ENCODE peak calls at places on chromosome 11, in nine cellular contexts. Q, R, D, G, F, V, X, Y and B are unnamed samples. For H3K27me3, the result is how much of the 10 kb centered on the place peaks cover.

GRCh38 chr11:75919525-75919924 is 104.5 kb downstream of the UVRAG start:
- DNase-seq in F (no peak), G (no peak), D (no peak), Y (no peak), R (no peak), V (peak), X (no peak), Q (no peak), B (no peak)

GRCh38 chr11:1484061-1484671 is 2.4 kb downstream of the MOB2 start:
- DNase-seq in R (no peak), Y (no peak), Q (no peak), D (no peak), X (no peak), V (no peak), G (peak), F (peak), B (no peak)

GRCh38 chr11:27233654-27234042 is 129.4 kb downstream of the CCDC34 start:
- DNase-seq in R (no peak), V (no peak), Y (no peak), D (no peak), Q (no peak), F (no peak), X (no peak), G (no peak), B (no peak)

GRCh38 chr11:39459606-39460005 is 1999.8 kb downstream of the LRRC4C start:
- DNase-seq in Y (no peak), F (no peak), G (no peak), V (no peak), R (no peak), X (no peak), Q (no peak), D (no peak), B (no peak)

GRCh38 chr11:86103808-86104207 is 34.9 kb upstream of the PICALM start:
- DNase-seq in F (no peak), R (no peak), Q (no peak), Y (no peak), G (no peak), V (peak), D (peak), X (no peak), B (no peak)

GRCh38 chr11:120306519-120307242 is 18.4 kb upstream of the TLCD5 start:
- DNase-seq in G (no peak), Q (no peak), X (peak), R (no peak), V (peak), D (peak), F (no peak), Y (peak), B (no peak)

GRCh38 chr11:86671386-86672006 is 920 bp downstream of the ME3 start:
- DNase-seq in R (no peak), F (peak), Y (peak), X (no peak), V (no peak), G (peak), D (no peak), Q (no peak), B (no peak)

GRCh38 chr11:71325418-71326327 is 73.3 kb upstream of the SHANK2 start:
- DNase-seq in V (no peak), Y (no peak), D (peak), F (peak), R (no peak), X (no peak), G (peak), Q (no peak), B (no peak)

GRCh38 chr11:133343951-133344350 is 188.3 kb downstream of the OPCML start:
- DNase-seq in F (no peak), V (no peak), Q (no peak), Y (no peak), G (no peak), X (no peak), D (peak), R (no peak), B (no peak)

GRCh38 chr11:33027846-33028536 is 11.4 kb upstream of the TCP11L1 start:
- DNase-seq in G (no peak), R (no peak), Q (no peak), D (no peak), X (no peak), V (peak), F (no peak), Y (no peak), B (no peak)
- H3K4me3 ChIP-seq in G (no peak), R (no peak), Q (no peak), D (no peak), X (no peak), V (no peak), F (no peak), Y (no peak), B (no peak)

DNA sequence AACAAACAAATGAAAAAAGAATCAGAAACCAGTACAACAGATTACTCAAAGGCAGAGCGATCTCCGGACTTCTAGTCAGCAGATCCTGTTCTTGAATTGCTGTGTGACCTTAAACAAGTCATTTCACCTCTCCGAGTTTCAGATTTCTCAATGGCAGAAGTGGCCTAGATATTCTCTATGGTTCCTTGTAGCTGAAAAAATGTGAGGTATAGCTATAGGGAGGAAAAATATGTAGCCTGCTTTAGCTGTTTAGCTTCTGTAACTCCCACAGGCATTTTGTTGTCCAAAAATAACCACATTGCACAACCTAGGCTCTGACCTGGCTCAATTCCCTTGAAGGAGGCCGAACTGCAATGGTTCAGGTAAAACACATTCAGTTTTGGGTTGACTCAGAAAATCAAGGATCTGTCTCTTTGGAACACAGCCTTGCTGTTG is 100.7 kb downstream of the DBX1 start:
- DNase-seq in Y (no peak), Q (no peak), F (no peak), G (no peak), D (no peak), X (no peak), V (no peak), R (no peak), B (no peak)
- H3K27ac ChIP-seq in Y (peak), Q (no peak), F (no peak), G (no peak), D (peak), X (peak), V (no peak), R (no peak), B (no peak)

DNA sequence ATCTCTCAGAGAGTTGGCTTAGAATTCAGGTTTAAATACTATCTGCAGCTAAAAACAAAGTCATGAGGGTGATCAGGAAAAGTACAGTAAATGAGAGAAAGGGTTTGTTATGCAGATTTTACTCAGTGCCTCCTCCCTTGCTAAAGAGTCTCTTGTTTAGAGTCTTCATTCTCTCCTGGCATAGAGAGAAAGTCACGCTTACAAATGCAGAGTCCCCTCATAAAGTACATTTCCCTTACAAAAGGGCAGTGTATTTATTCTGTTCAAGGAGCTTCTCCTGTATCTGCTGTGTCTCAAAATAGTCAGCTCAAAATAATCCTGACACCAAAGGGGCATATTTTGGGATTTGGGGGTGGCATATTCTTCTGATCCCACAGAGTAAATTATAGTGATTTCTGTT is 102.8 kb downstream of the MTNR1B start:
- DNase-seq in F (no peak), Y (no peak), R (no peak), Q (no peak), V (no peak), D (no peak), G (no peak), X (no peak), B (no peak)
- H3K27me3 ChIP-seq in F (under half), Y (under half), R (under half), Q (under half), V (under half), D (under half), G (under half), X (under half), B (under half)

GRCh38 chr11:125948278-125949051 is 2.6 kb downstream of the VSIG10L2 start:
- DNase-seq in Y (no peak), F (no peak), G (no peak), V (no peak), R (no peak), D (no peak), X (no peak), Q (no peak), B (no peak)

GRCh38 chr11:125945797-125946520 is at the start of gene VSIG10L2:
- DNase-seq in F (no peak), D (no peak), R (no peak), Y (no peak), X (no peak), Q (no peak), V (no peak), G (peak), B (no peak)

GRCh38 chr11:125945011-125945796 is 640 bp upstream of the VSIG10L2 start:
- DNase-seq in V (no peak), D (no peak), Q (no peak), G (peak), X (no peak), R (no peak), F (no peak), Y (no peak), B (no peak)

GRCh38 chr11:125947419-125948277 is 1.8 kb downstream of the VSIG10L2 start:
- DNase-seq in V (no peak), Y (no peak), G (no peak), D (no peak), X (no peak), R (no peak), Q (no peak), F (no peak), B (no peak)

DNA sequence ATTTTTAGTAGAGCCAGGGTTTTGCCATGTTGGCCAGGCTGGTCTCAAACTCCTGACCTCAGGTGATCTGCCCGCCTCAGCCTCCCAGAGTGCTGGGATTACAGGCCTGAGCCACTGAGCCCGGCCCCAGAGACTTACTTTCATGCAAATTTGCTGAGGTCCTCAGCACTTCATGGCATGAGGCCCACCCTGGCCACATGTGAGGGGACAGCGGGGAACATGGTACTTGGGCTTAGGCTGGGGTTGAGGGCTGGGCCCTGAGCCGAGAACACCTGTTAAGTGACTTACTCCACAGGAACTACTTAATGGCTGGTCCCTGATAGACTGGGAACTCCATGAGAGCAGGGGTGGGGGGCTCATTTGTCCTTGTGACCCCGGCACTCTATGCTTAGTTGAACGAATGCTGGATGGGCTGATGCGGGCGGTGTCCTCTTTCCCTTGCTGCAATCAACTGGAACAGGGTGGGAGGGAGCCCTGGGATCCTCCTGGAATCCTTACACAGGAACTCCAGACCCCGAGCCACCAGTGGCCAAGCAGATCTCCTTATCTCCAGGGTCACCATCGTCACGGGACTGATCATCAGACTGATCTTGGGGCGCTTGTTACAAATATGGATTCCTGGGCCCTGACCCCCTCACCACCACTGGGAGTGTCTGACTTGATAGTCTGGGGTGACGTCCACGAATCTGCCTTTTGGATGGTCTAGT is 1.0 kb downstream of the VSIG10L2 start:
- DNase-seq in V (no peak), Q (no peak), X (no peak), R (no peak), D (no peak), Y (no peak), F (no peak), G (peak), B (no peak)
- H3K4me3 ChIP-seq in V (no peak), Q (no peak), X (no peak), R (no peak), D (no peak), Y (no peak), F (no peak), G (no peak), B (no peak)